ENCODE peak calls at places on chromosomes 1 and 21, in five cellular contexts. One of them, this sample, is unnamed.

GRCh38 chr1:77424236-77424635 is 142.4 kb downstream of the AK5 start:
- DNase-seq in cardiac muscle cell: no peak
- DNase-seq in heart left ventricle: no peak
- DNase-seq in small intestine: no peak
- DNase-seq in tibial artery: no peak
- DNase-seq in this sample: no peak

GRCh38 chr21:29228306-29228705 is 70.4 kb upstream of the BACH1 start:
- DNase-seq in cardiac muscle cell: no peak
- DNase-seq in heart left ventricle: no peak
- DNase-seq in small intestine: no peak
- DNase-seq in tibial artery: no peak
- DNase-seq in this sample: no peak

GRCh38 chr1:43706598-43707190 is 642 bp upstream of the ST3GAL3 start:
- DNase-seq in cardiac muscle cell: peak
- DNase-seq in heart left ventricle: no peak
- DNase-seq in small intestine: peak
- DNase-seq in tibial artery: no peak
- DNase-seq in this sample: no peak

GRCh38 chr1:205510308-205510950 is 6.0 kb downstream of the CDK18 start:
- DNase-seq in cardiac muscle cell: no peak
- DNase-seq in heart left ventricle: peak
- DNase-seq in small intestine: no peak
- DNase-seq in tibial artery: no peak
- DNase-seq in this sample: no peak

GRCh38 chr1:21175670-21176581 is 771 bp downstream of the EIF4G3 start:
- DNase-seq in cardiac muscle cell: peak
- DNase-seq in heart left ventricle: peak
- DNase-seq in small intestine: peak
- DNase-seq in tibial artery: no peak
- DNase-seq in this sample: no peak

GRCh38 chr1:97101523-97101922 is 379.9 kb downstream of the PTBP2 start:
- DNase-seq in cardiac muscle cell: no peak
- DNase-seq in heart left ventricle: no peak
- DNase-seq in small intestine: no peak
- DNase-seq in tibial artery: no peak
- DNase-seq in this sample: no peak

GRCh38 chr1:165053273-165053835 is 303.2 kb downstream of the LMX1A start:
- DNase-seq in cardiac muscle cell: peak
- DNase-seq in heart left ventricle: no peak
- DNase-seq in small intestine: no peak
- DNase-seq in tibial artery: no peak
- DNase-seq in this sample: no peak

GRCh38 chr1:39409055-39409816 is 82.2 kb upstream of the BMP8A start:
- DNase-seq in cardiac muscle cell: peak
- DNase-seq in heart left ventricle: peak
- DNase-seq in small intestine: peak
- DNase-seq in tibial artery: peak
- DNase-seq in this sample: peak

DNA sequence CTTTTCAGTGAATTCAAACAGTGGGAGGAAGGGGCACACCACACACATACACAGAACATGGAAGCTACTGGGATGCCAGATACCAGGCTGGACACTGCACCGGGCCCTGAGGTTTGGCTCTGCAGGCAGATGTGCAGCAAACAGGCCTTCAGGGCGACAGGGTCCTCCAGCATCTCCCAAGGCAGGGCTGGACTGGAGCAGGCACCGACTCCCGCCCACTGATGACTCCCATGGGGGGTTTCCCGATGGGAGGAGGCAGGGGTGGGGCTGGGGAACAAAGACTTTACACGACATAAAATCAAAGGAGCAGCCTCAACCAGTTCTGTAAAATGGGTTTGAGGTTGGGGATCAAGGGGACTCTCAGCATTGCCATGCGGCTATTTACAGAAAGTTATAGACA is 118.1 kb downstream of the SYT2 start:
- DNase-seq in cardiac muscle cell: no peak
- DNase-seq in heart left ventricle: no peak
- DNase-seq in small intestine: no peak
- DNase-seq in tibial artery: no peak
- DNase-seq in this sample: no peak
- H3K27ac ChIP-seq in cardiac muscle cell: no peak
- H3K27ac ChIP-seq in heart left ventricle: no peak
- H3K27ac ChIP-seq in small intestine: no peak
- H3K27ac ChIP-seq in tibial artery: peak
- H3K27ac ChIP-seq in this sample: peak

GRCh38 chr1:153602749-153603148 is 10.2 kb downstream of the S100A16 start:
- DNase-seq in cardiac muscle cell: no peak
- DNase-seq in heart left ventricle: no peak
- DNase-seq in small intestine: no peak
- DNase-seq in tibial artery: no peak
- DNase-seq in this sample: no peak

GRCh38 chr1:153597206-153597605 is 15.7 kb downstream of the S100A16 start:
- DNase-seq in cardiac muscle cell: no peak
- DNase-seq in heart left ventricle: no peak
- DNase-seq in small intestine: peak
- DNase-seq in tibial artery: no peak
- DNase-seq in this sample: no peak

GRCh38 chr1:153592706-153593105 is 20.2 kb downstream of the S100A16 start:
- DNase-seq in cardiac muscle cell: no peak
- DNase-seq in heart left ventricle: no peak
- DNase-seq in small intestine: no peak
- DNase-seq in tibial artery: no peak
- DNase-seq in this sample: no peak

GRCh38 chr1:153599847-153600246 is 13.1 kb downstream of the S100A16 start:
- DNase-seq in cardiac muscle cell: no peak
- DNase-seq in heart left ventricle: no peak
- DNase-seq in small intestine: no peak
- DNase-seq in tibial artery: no peak
- DNase-seq in this sample: no peak

GRCh38 chr1:153598309-153599172 is 14.4 kb downstream of the S100A16 start:
- DNase-seq in cardiac muscle cell: no peak
- DNase-seq in heart left ventricle: no peak
- DNase-seq in small intestine: no peak
- DNase-seq in tibial artery: no peak
- DNase-seq in this sample: no peak
- H3K4me3 ChIP-seq in cardiac muscle cell: no peak
- H3K4me3 ChIP-seq in heart left ventricle: no peak
- H3K4me3 ChIP-seq in small intestine: no peak
- H3K4me3 ChIP-seq in tibial artery: no peak
- H3K4me3 ChIP-seq in this sample: no peak

DNA sequence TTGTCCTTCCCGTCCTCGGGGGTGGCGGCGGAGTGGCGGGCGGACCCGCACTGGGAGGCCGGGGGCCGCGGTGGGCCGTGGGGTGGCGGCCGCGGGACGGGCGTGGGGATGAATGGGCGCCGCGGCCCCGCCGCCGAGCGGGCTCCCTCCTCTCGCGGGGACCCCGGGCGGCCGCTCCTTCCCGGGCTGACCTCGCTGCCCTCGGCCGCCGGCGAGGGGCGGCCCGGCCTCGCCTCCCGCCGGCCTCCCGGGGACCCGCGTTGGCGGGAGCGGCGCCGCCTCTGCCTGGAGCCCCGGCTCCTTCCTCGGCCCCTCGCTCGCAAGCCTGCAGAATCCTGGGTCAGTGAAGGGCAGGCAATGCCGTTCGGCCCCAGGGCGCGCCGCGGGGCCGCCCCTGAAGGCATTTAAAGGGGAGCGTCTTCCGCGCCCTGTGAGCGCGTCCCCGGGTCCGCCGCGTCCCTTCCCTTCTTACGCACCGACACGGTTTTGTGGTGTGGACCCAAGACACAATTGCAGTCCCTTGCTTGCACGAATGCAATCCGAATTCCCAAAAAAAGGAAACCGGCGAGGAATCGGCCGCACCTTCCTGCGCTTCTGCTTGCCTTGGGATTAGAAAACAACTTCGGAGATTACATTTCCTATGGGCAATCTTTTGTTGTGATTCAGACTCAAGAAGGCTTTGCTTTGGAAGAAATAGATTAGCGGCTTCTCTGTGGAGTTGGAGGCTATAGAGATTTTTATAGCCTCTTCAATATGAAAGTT is 776 bp downstream of the ITSN1 start:
- DNase-seq in cardiac muscle cell: peak
- DNase-seq in heart left ventricle: peak
- DNase-seq in small intestine: peak
- DNase-seq in tibial artery: peak
- DNase-seq in this sample: no peak
- H3K27ac ChIP-seq in cardiac muscle cell: peak
- H3K27ac ChIP-seq in heart left ventricle: peak
- H3K27ac ChIP-seq in small intestine: peak
- H3K27ac ChIP-seq in tibial artery: peak
- H3K27ac ChIP-seq in this sample: peak

GRCh38 chr1:231162300-231162969 is 577 bp downstream of the TRIM67 start:
- DNase-seq in cardiac muscle cell: peak
- DNase-seq in heart left ventricle: peak
- DNase-seq in small intestine: peak
- DNase-seq in tibial artery: no peak
- DNase-seq in this sample: no peak

GRCh38 chr1:231159202-231159962 is 2.5 kb upstream of the TRIM67 start:
- DNase-seq in cardiac muscle cell: no peak
- DNase-seq in heart left ventricle: no peak
- DNase-seq in small intestine: no peak
- DNase-seq in tibial artery: no peak
- DNase-seq in this sample: no peak

GRCh38 chr1:231160851-231161710 is 777 bp upstream of the TRIM67 start:
- DNase-seq in cardiac muscle cell: peak
- DNase-seq in heart left ventricle: no peak
- DNase-seq in small intestine: no peak
- DNase-seq in tibial artery: no peak
- DNase-seq in this sample: no peak

GRCh38 chr1:231161711-231162299 is at the start of gene TRIM67:
- DNase-seq in cardiac muscle cell: peak
- DNase-seq in heart left ventricle: no peak
- DNase-seq in small intestine: no peak
- DNase-seq in tibial artery: no peak
- DNase-seq in this sample: no peak

GRCh38 chr1:231159963-231160761 is 1.7 kb upstream of the TRIM67 start:
- DNase-seq in cardiac muscle cell: no peak
- DNase-seq in heart left ventricle: no peak
- DNase-seq in small intestine: no peak
- DNase-seq in tibial artery: no peak
- DNase-seq in this sample: no peak
- H3K4me3 ChIP-seq in cardiac muscle cell: no peak
- H3K4me3 ChIP-seq in heart left ventricle: no peak
- H3K4me3 ChIP-seq in small intestine: no peak
- H3K4me3 ChIP-seq in tibial artery: no peak
- H3K4me3 ChIP-seq in this sample: no peak

GRCh38 chr1:93659805-93660479 is 21.7 kb downstream of the BCAR3 start:
- DNase-seq in cardiac muscle cell: no peak
- DNase-seq in heart left ventricle: peak
- DNase-seq in small intestine: no peak
- DNase-seq in tibial artery: peak
- DNase-seq in this sample: no peak

GRCh38 chr1:93663191-93663614 is 18.4 kb downstream of the BCAR3 start:
- DNase-seq in cardiac muscle cell: no peak
- DNase-seq in heart left ventricle: no peak
- DNase-seq in small intestine: peak
- DNase-seq in tibial artery: no peak
- DNase-seq in this sample: no peak

GRCh38 chr1:93661829-93662474 is 19.7 kb downstream of the BCAR3 start:
- DNase-seq in cardiac muscle cell: no peak
- DNase-seq in heart left ventricle: no peak
- DNase-seq in small intestine: no peak
- DNase-seq in tibial artery: no peak
- DNase-seq in this sample: no peak

GRCh38 chr1:93665015-93665414 is 16.6 kb downstream of the BCAR3 start:
- DNase-seq in cardiac muscle cell: no peak
- DNase-seq in heart left ventricle: no peak
- DNase-seq in small intestine: no peak
- DNase-seq in tibial artery: no peak
- DNase-seq in this sample: no peak

GRCh38 chr1:93662481-93663190 is 19.0 kb downstream of the BCAR3 start:
- DNase-seq in cardiac muscle cell: no peak
- DNase-seq in heart left ventricle: no peak
- DNase-seq in small intestine: peak
- DNase-seq in tibial artery: no peak
- DNase-seq in this sample: no peak
- H3K27ac ChIP-seq in cardiac muscle cell: no peak
- H3K27ac ChIP-seq in heart left ventricle: no peak
- H3K27ac ChIP-seq in small intestine: no peak
- H3K27ac ChIP-seq in tibial artery: peak
- H3K27ac ChIP-seq in this sample: peak

DNA sequence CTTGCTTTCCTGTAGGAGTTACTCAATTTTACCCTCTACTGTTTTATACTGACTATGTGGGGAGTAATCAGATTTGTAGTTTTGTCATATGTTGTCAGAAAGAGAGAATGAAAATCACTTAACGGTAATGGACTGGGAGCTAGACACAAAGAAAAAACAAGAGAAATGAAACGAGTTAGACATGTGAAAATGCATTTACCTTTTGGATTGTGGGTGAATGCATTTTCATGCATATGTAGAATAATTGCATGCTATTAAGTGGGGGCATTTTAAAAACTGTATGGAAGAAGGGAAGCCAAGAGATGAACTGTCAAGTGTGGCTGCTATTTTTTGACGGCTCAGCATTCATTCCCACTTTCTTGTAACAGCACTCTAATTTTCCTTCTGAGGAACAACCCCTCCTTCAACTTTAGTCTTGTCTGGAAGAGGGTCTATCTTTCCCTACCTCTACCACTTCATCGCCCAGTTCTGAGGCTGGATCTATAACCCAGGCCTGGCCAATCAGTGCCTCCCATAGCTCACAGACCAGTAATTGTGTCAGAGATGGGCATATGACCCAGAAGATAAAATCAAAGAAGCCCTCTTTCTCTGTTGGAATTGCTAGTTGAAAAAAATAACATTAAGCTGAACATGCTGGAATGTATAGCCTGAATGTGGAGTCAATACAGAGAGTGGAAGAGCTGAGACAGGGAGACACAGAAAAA is 5.2 kb upstream of the ZNF697 start:
- DNase-seq in cardiac muscle cell: no peak
- DNase-seq in heart left ventricle: no peak
- DNase-seq in small intestine: no peak
- DNase-seq in tibial artery: no peak
- DNase-seq in this sample: no peak
- H3K4me3 ChIP-seq in cardiac muscle cell: no peak
- H3K4me3 ChIP-seq in heart left ventricle: no peak
- H3K4me3 ChIP-seq in small intestine: no peak
- H3K4me3 ChIP-seq in tibial artery: no peak
- H3K4me3 ChIP-seq in this sample: no peak

This sample was measured in right atrium auricular region.